ENCODE peak calls at places on chromosomes 3 and 15, in four cellular contexts. One of them, this sample, is unnamed.

GRCh38 chr3:114394551-114394950 is 100.7 kb downstream of the TIGIT start:
- DNase-seq in esophagus squamous epithelium: no peak
- DNase-seq in HCT116: no peak
- DNase-seq in vagina: no peak
- DNase-seq in this sample: no peak

GRCh38 chr3:127574880-127575878 is 15.4 kb downstream of the TPRA1 start:
- DNase-seq in esophagus squamous epithelium: peak
- DNase-seq in HCT116: peak
- DNase-seq in vagina: no peak
- DNase-seq in this sample: peak

GRCh38 chr3:190385835-190386688 is 1.9 kb upstream of the CLDN16 start:
- DNase-seq in esophagus squamous epithelium: no peak
- DNase-seq in HCT116: peak
- DNase-seq in vagina: no peak
- DNase-seq in this sample: peak

GRCh38 chr15:67941643-67942315 is 101.9 kb upstream of the RNU6-1 start:
- DNase-seq in esophagus squamous epithelium: no peak
- DNase-seq in HCT116: no peak
- DNase-seq in vagina: no peak
- DNase-seq in this sample: no peak

GRCh38 chr3:83496459-83496858 is 1462.3 kb upstream of the CADM2 start:
- DNase-seq in esophagus squamous epithelium: no peak
- DNase-seq in HCT116: no peak
- DNase-seq in vagina: no peak
- DNase-seq in this sample: no peak

GRCh38 chr3:89690649-89691048 is 583.2 kb downstream of the EPHA3 start:
- DNase-seq in esophagus squamous epithelium: no peak
- DNase-seq in HCT116: no peak
- DNase-seq in vagina: no peak
- DNase-seq in this sample: peak

GRCh38 chr3:143366672-143367071 is 247.1 kb downstream of the CHST2 start:
- DNase-seq in esophagus squamous epithelium: no peak
- DNase-seq in HCT116: no peak
- DNase-seq in vagina: no peak
- DNase-seq in this sample: no peak

GRCh38 chr3:188948658-188949400 is 222.9 kb upstream of the TPRG1 start:
- DNase-seq in esophagus squamous epithelium: no peak
- DNase-seq in HCT116: peak
- DNase-seq in vagina: no peak
- DNase-seq in this sample: peak

GRCh38 chr3:8663177-8664061 is 18.8 kb upstream of the SSUH2 start:
- DNase-seq in esophagus squamous epithelium: no peak
- DNase-seq in HCT116: peak
- DNase-seq in vagina: no peak
- DNase-seq in this sample: no peak

GRCh38 chr3:45180051-45180450 is 33.9 kb upstream of the CDCP1 start:
- DNase-seq in esophagus squamous epithelium: no peak
- DNase-seq in HCT116: no peak
- DNase-seq in vagina: no peak
- DNase-seq in this sample: no peak

GRCh38 chr15:85749261-85750151 is 45.2 kb downstream of the KLHL25 start:
- DNase-seq in esophagus squamous epithelium: no peak
- DNase-seq in HCT116: no peak
- DNase-seq in vagina: no peak
- DNase-seq in this sample: no peak

GRCh38 chr15:85589873-85590272 is 204.9 kb downstream of the KLHL25 start:
- DNase-seq in esophagus squamous epithelium: no peak
- DNase-seq in HCT116: no peak
- DNase-seq in vagina: no peak
- DNase-seq in this sample: no peak

GRCh38 chr3:97815149-97815917 is 6.5 kb upstream of the CRYBG3 start:
- DNase-seq in esophagus squamous epithelium: no peak
- DNase-seq in HCT116: no peak
- DNase-seq in vagina: no peak
- DNase-seq in this sample: no peak

GRCh38 chr3:3160826-3161225 is 18.7 kb downstream of the CRBN start:
- DNase-seq in esophagus squamous epithelium: no peak
- DNase-seq in HCT116: no peak
- DNase-seq in vagina: no peak
- DNase-seq in this sample: no peak

GRCh38 chr15:69939513-69940440 is 157.9 kb downstream of the TLE3 start:
- DNase-seq in esophagus squamous epithelium: no peak
- DNase-seq in HCT116: no peak
- DNase-seq in vagina: no peak
- DNase-seq in this sample: no peak

GRCh38 chr15:72474466-72474911 is 359 bp downstream of the ARIH1 start:
- DNase-seq in esophagus squamous epithelium: no peak
- DNase-seq in HCT116: no peak
- DNase-seq in vagina: no peak
- DNase-seq in this sample: no peak

GRCh38 chr3:55621026-55621422 is 133.9 kb upstream of the WNT5A start:
- DNase-seq in esophagus squamous epithelium: no peak
- DNase-seq in HCT116: no peak
- DNase-seq in vagina: no peak
- DNase-seq in this sample: no peak

GRCh38 chr15:99385865-99386264 is 134.6 kb downstream of the LRRC28 start:
- DNase-seq in esophagus squamous epithelium: no peak
- DNase-seq in HCT116: no peak
- DNase-seq in vagina: no peak
- DNase-seq in this sample: no peak

GRCh38 chr3:183844606-183845005 is 19.2 kb upstream of the MAP6D1 start:
- DNase-seq in esophagus squamous epithelium: no peak
- DNase-seq in HCT116: no peak
- DNase-seq in vagina: no peak
- DNase-seq in this sample: peak

GRCh38 chr3:23277688-23278087 is 74.6 kb downstream of the UBE2E2 start:
- DNase-seq in esophagus squamous epithelium: no peak
- DNase-seq in HCT116: no peak
- DNase-seq in vagina: no peak
- DNase-seq in this sample: no peak

GRCh38 chr3:66588340-66588847 is 87.6 kb upstream of the LRIG1 start:
- DNase-seq in esophagus squamous epithelium: no peak
- DNase-seq in HCT116: no peak
- DNase-seq in vagina: no peak
- DNase-seq in this sample: peak

GRCh38 chr3:75242012-75242411 is 422.1 kb upstream of the FRG2C start:
- DNase-seq in esophagus squamous epithelium: no peak
- DNase-seq in HCT116: no peak
- DNase-seq in vagina: no peak
- DNase-seq in this sample: no peak

GRCh38 chr3:190326930-190327329 is 4.7 kb upstream of the CLDN1 start:
- DNase-seq in esophagus squamous epithelium: no peak
- DNase-seq in HCT116: no peak
- DNase-seq in vagina: no peak
- DNase-seq in this sample: no peak

GRCh38 chr15:60854858-60855568 is 374.1 kb downstream of the RORA start:
- DNase-seq in esophagus squamous epithelium: no peak
- DNase-seq in HCT116: no peak
- DNase-seq in vagina: peak
- DNase-seq in this sample: peak

GRCh38 chr3:194275231-194275671 is 75.9 kb downstream of the CPN2 start:
- DNase-seq in esophagus squamous epithelium: no peak
- DNase-seq in HCT116: no peak
- DNase-seq in vagina: no peak
- DNase-seq in this sample: no peak

GRCh38 chr3:194134231-194134756 is 1.7 kb upstream of the HES1 start:
- DNase-seq in esophagus squamous epithelium: no peak
- DNase-seq in HCT116: no peak
- DNase-seq in vagina: no peak
- DNase-seq in this sample: no peak

GRCh38 chr3:197022405-197023231 is 7.0 kb downstream of the MELTF start:
- DNase-seq in esophagus squamous epithelium: no peak
- DNase-seq in HCT116: no peak
- DNase-seq in vagina: no peak
- DNase-seq in this sample: no peak

DNA sequence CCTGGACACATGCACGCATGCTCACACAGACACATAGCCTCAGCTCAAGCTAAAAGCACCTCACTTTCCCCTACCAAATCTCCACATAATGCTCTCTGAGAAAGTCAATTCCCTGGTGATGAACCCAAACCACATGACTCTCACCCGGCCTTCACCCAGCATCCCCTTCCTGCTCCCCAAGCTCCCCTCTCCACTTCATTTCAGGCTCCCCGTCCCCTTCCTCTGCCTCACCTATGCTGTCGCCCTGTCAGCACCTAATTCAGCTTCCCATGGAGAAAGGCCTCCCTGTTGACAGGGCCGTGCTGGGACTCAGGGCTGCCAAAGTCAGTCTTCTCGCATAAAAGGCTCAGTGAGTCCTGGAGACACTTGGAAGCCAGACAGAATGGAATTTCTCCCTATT is 30.0 kb downstream of the ACAN start:
- DNase-seq in esophagus squamous epithelium: no peak
- DNase-seq in HCT116: no peak
- DNase-seq in vagina: no peak
- DNase-seq in this sample: no peak
- H3K4me3 ChIP-seq in esophagus squamous epithelium: no peak
- H3K4me3 ChIP-seq in HCT116: no peak
- H3K4me3 ChIP-seq in vagina: no peak
- H3K4me3 ChIP-seq in this sample: no peak

DNA sequence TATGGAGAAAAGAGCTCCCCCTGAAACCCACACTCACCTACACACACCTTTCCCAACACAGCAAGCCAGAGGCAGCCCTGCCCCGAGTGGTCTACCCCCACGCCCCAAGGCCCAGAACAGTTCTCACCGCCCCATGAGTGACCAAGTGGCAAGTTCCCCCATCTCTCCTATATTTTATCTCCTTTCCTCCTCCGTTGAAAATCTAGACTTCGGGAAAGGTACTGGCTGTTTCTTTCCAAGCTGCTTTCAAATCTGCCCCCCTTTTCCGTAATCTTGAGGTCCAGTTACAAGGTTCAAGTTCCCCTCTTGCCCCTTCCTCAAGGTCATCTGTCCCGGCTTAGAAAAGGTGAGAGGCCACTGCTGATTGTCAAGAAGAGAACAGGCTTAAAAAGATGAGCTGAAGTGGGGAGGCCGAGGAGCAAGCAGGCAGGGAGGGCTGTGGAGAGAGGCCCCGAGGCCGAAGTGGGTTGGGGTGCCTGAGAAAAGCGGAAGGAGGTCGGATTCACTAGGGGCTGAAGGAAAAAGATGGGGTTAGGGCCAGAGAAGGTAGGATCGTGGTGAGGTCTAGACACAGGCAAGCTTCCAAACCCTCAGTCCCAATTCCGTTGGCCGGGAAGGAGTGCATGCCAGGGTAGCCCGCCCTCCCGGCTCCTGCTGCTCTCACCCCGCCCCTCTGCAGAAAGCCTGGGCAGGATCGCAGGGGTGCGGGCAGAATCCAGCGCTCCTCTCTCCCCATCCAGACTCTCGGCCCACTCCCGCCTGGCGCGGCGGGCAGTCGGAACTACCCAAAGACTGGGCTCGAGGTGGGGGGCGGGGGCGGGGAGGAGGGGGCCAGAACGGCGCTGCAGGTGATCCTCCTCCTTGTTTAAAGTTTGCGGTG is 1.7 kb downstream of the SEMA5B start:
- DNase-seq in esophagus squamous epithelium: no peak
- DNase-seq in HCT116: no peak
- DNase-seq in vagina: no peak
- DNase-seq in this sample: no peak
- H3K4me3 ChIP-seq in esophagus squamous epithelium: peak
- H3K4me3 ChIP-seq in HCT116: no peak
- H3K4me3 ChIP-seq in vagina: peak
- H3K4me3 ChIP-seq in this sample: no peak

GRCh38 chr3:107662109-107662477 is 139.3 kb downstream of the BBX start:
- DNase-seq in esophagus squamous epithelium: no peak
- DNase-seq in HCT116: no peak
- DNase-seq in vagina: no peak
- DNase-seq in this sample: peak

GRCh38 chr3:107661447-107662108 is 138.8 kb downstream of the BBX start:
- DNase-seq in esophagus squamous epithelium: no peak
- DNase-seq in HCT116: no peak
- DNase-seq in vagina: no peak
- DNase-seq in this sample: no peak

GRCh38 chr3:107664614-107665013 is 141.9 kb downstream of the BBX start:
- DNase-seq in esophagus squamous epithelium: no peak
- DNase-seq in HCT116: no peak
- DNase-seq in vagina: no peak
- DNase-seq in this sample: no peak

GRCh38 chr3:107663266-107663665 is 140.5 kb downstream of the BBX start:
- DNase-seq in esophagus squamous epithelium: no peak
- DNase-seq in HCT116: no peak
- DNase-seq in vagina: no peak
- DNase-seq in this sample: no peak

DNA sequence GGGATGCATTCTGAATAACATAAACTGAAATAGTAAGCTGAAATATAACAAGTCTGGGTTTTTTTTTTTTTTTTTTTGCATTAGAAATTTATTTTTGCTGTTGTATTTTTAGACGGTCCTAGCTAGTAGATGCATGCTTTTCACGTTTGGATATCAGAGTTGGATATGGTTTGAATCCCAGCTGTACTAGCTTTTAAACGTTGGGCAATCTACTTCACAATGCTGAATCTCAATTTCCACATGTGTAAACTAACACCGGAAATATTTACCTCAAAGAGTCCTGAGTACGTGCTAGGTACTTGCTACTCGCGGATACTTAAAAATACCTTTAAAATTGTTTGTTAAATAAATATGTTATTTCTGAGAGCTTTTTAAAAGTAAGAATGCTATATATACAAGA is 139.8 kb downstream of the BBX start:
- DNase-seq in esophagus squamous epithelium: no peak
- DNase-seq in HCT116: no peak
- DNase-seq in vagina: no peak
- DNase-seq in this sample: no peak
- H3K4me3 ChIP-seq in esophagus squamous epithelium: peak
- H3K4me3 ChIP-seq in HCT116: no peak
- H3K4me3 ChIP-seq in vagina: no peak
- H3K4me3 ChIP-seq in this sample: no peak

DNA sequence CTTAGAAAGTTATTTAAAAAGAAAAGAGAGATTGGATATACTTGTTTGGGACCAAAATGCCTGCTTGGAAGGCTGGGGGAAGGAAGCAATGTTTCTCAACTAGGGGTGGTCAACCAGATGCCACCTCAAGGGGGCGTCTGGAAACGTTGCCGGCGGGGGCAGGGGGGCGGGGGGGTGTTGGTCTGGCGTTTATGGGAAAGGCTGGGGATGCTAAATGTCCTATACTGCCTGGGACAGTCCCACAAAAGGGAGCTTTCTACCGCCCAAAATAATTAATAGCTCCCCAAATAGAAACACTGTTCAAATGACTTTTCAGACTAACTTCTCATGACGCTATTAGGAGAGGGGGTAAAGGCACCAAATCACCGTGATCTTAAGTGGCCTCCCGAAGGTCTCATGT is 2.2 kb downstream of the POLG start:
- DNase-seq in esophagus squamous epithelium: no peak
- DNase-seq in HCT116: peak
- DNase-seq in vagina: no peak
- DNase-seq in this sample: no peak
- H3K4me3 ChIP-seq in esophagus squamous epithelium: peak
- H3K4me3 ChIP-seq in HCT116: no peak
- H3K4me3 ChIP-seq in vagina: no peak
- H3K4me3 ChIP-seq in this sample: peak

DNA sequence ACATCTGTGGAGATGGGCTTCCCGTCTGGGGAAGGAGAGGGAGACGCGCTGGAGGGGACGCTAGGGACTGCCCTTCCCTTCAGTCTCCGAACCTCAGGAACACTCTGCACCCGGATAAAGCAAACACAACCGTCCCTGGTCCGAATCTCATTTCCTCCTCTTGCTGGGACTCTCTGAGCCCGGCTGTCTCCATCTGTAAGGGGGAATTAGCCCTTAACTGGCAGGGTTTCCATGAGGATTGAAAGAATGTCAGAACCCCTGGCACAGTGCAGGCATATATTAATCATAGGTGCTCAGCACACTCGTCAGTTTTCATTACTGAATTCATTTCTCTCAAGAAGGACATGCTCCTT is 19.1 kb upstream of the IGDCC3 start:
- DNase-seq in esophagus squamous epithelium: no peak
- DNase-seq in HCT116: no peak
- DNase-seq in vagina: no peak
- DNase-seq in this sample: no peak
- H3K4me3 ChIP-seq in esophagus squamous epithelium: no peak
- H3K4me3 ChIP-seq in HCT116: no peak
- H3K4me3 ChIP-seq in vagina: no peak
- H3K4me3 ChIP-seq in this sample: no peak